ENCODE peak calls at places on chromosomes 16 and 17, in four cellular contexts. I, G, H and D are unnamed samples.

GRCh38 chr16:56347670-56348069 is 77.7 kb downstream of the AMFR start:
- DNase-seq in G (no peak), I (no peak), H (no peak), D (no peak)

GRCh38 chr16:8971416-8971815 is 7.7 kb upstream of the USP7 start:
- DNase-seq in H (no peak), I (no peak), G (no peak), D (no peak)

GRCh38 chr17:43721537-43722268 is 36.9 kb downstream of the SOST start:
- DNase-seq in G (no peak), H (no peak), I (no peak), D (no peak)

GRCh38 chr16:11689031-11689840 is 21.0 kb downstream of the SNN start:
- DNase-seq in H (no peak), G (no peak), I (no peak), D (no peak)

GRCh38 chr17:48575673-48576478 is 2.3 kb downstream of the HOXB4 start:
- DNase-seq in I (no peak), G (no peak), H (no peak), D (no peak)

GRCh38 chr16:11636172-11636721 is 32.0 kb upstream of the SNN start:
- DNase-seq in I (peak; percentile 63), G (no peak), H (peak; percentile 93), D (no peak)

GRCh38 chr17:40819528-40820125 is 2.8 kb downstream of the KRT10 start:
- DNase-seq in H (no peak), G (no peak), I (no peak), D (no peak)

GRCh38 chr16:1026784-1027415 is 45.3 kb downstream of the SOX8 start:
- DNase-seq in G (no peak), H (no peak), I (no peak), D (no peak)

GRCh38 chr17:19386276-19386863 is 620 bp downstream of the MFAP4 start:
- DNase-seq in G (no peak), I (peak; percentile 67), H (no peak), D (no peak)

GRCh38 chr17:205176-205538 is 23.7 kb upstream of the DOC2B start:
- DNase-seq in G (no peak), I (no peak), H (no peak), D (no peak)

GRCh38 chr16:78310990-78311561 is 211.6 kb downstream of the WWOX start:
- DNase-seq in H (no peak), I (no peak), G (no peak), D (no peak)

GRCh38 chr16:46607529-46607928 is 13.7 kb downstream of the SHCBP1 start:
- DNase-seq in G (no peak), I (no peak), H (no peak), D (peak; percentile 38)

GRCh38 chr17:78960945-78961344 is 18.8 kb downstream of the LGALS3BP start:
- DNase-seq in G (no peak), H (no peak), I (peak; percentile 54), D (no peak)

GRCh38 chr16:86509759-86510464 is 415 bp upstream of the FOXF1 start:
- DNase-seq in I (peak; percentile 39), G (no peak), H (no peak), D (no peak)

GRCh38 chr17:57543230-57543629 is 201.9 kb downstream of the CCDC182 start:
- DNase-seq in I (no peak), G (no peak), H (no peak), D (no peak)

GRCh38 chr16:986925-987581 is 5.5 kb downstream of the SOX8 start:
- DNase-seq in H (no peak), G (no peak), I (no peak), D (no peak)

GRCh38 chr17:64040201-64040600 is 19.8 kb upstream of the ICAM2 start:
- DNase-seq in G (no peak), I (no peak), H (no peak), D (no peak)
- H3K4me3 ChIP-seq in G (no peak overlapping the region), I (no peak overlapping the region), H (no peak overlapping the region), D (no peak overlapping the region)

DNA sequence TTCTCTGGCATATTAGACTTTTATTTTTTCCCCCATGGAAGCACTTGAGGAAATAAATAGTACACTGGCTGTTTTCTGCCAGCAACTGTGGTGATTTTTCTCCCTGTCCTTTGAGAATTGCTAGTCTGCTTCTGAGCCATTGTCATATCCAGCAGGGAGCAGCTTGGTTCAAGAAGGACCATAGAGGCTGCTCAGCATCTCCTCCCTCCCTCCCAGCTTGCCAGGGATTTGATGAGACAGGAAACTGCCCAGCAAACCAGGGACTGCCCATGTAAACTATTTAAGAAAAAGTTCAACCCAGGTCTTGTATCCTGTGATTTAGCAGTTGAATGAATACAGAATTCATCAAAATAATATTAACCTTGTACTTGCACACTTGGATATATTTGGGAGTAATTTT is 39.5 kb downstream of the CYB5B start:
- DNase-seq in G (no peak), H (no peak), I (no peak), D (no peak)
- H3K4me1 ChIP-seq in G (no peaks in the 10 kb centered on the region), H (no peaks in the 10 kb centered on the region), I (no peaks in the 10 kb centered on the region), D (peaks cover 25% of the 10 kb centered on the region)

GRCh38 chr16:87703071-87703470 is 62.7 kb downstream of the KLHDC4 start:
- DNase-seq in G (no peak), H (no peak), I (no peak), D (no peak)
- H3K36me3 ChIP-seq in G (peaks cover 13% of the 10 kb centered on the region), H (no peaks in the 10 kb centered on the region), I (no peaks in the 10 kb centered on the region), D (peaks cover 28% of the 10 kb centered on the region)

GRCh38 chr17:50927287-50927686 is 61.1 kb upstream of the TOB1 start:
- DNase-seq in I (no peak), H (no peak), G (no peak), D (no peak)
- H3K4me3 ChIP-seq in I (no peak overlapping the region), H (no peak overlapping the region), G (no peak overlapping the region), D (no peak overlapping the region)